ENCODE peak calls at places on chromosome 2, in five cellular contexts. One of them, this sample, is unnamed.

GRCh38 chr2:236333417-236334121 is 69.4 kb upstream of the ASB18 start:
- DNase-seq in NCI-H82: no peak
- DNase-seq in ascending aorta: no peak
- DNase-seq in GM13976: no peak
- DNase-seq in cardiac muscle cell: no peak
- DNase-seq in this sample: no peak

GRCh38 chr2:210445116-210445707 is 31.3 kb downstream of the LANCL1 start:
- DNase-seq in NCI-H82: peak
- DNase-seq in ascending aorta: no peak
- DNase-seq in GM13976: peak
- DNase-seq in cardiac muscle cell: peak
- DNase-seq in this sample: no peak

GRCh38 chr2:70104231-70105111 is 17.2 kb downstream of the PCBP1 start:
- DNase-seq in ascending aorta: no peak
- DNase-seq in NCI-H82: peak
- DNase-seq in GM13976: no peak
- DNase-seq in cardiac muscle cell: peak
- DNase-seq in this sample: no peak

GRCh38 chr2:31579996-31580320 is 780 bp downstream of the SRD5A2 start:
- DNase-seq in ascending aorta: no peak
- DNase-seq in GM13976: no peak
- DNase-seq in cardiac muscle cell: no peak
- DNase-seq in NCI-H82: no peak
- DNase-seq in this sample: no peak

GRCh38 chr2:186345745-186346144 is 140.3 kb upstream of the ZC3H15 start:
- DNase-seq in cardiac muscle cell: no peak
- DNase-seq in GM13976: no peak
- DNase-seq in NCI-H82: no peak
- DNase-seq in ascending aorta: no peak
- DNase-seq in this sample: no peak

GRCh38 chr2:67841711-67842110 is 221.1 kb downstream of the C1D start:
- DNase-seq in cardiac muscle cell: no peak
- DNase-seq in NCI-H82: no peak
- DNase-seq in GM13976: no peak
- DNase-seq in ascending aorta: no peak
- DNase-seq in this sample: no peak

GRCh38 chr2:15973446-15974202 is 33.3 kb downstream of the MYCN start:
- DNase-seq in cardiac muscle cell: no peak
- DNase-seq in GM13976: no peak
- DNase-seq in NCI-H82: no peak
- DNase-seq in ascending aorta: no peak
- DNase-seq in this sample: no peak

GRCh38 chr2:213016984-213017351 is 134.4 kb downstream of the IKZF2 start:
- DNase-seq in NCI-H82: no peak
- DNase-seq in GM13976: no peak
- DNase-seq in ascending aorta: no peak
- DNase-seq in cardiac muscle cell: peak
- DNase-seq in this sample: no peak

GRCh38 chr2:238883315-238884004 is 35.6 kb downstream of the TWIST2 start:
- DNase-seq in ascending aorta: no peak
- DNase-seq in cardiac muscle cell: peak
- DNase-seq in GM13976: no peak
- DNase-seq in NCI-H82: peak
- DNase-seq in this sample: no peak

GRCh38 chr2:241802421-241802749 is 6.6 kb upstream of the NEU4 start:
- DNase-seq in GM13976: peak
- DNase-seq in cardiac muscle cell: no peak
- DNase-seq in NCI-H82: no peak
- DNase-seq in ascending aorta: no peak
- DNase-seq in this sample: no peak

GRCh38 chr2:26299488-26300092 is 46.4 kb upstream of the SELENOI start:
- DNase-seq in GM13976: no peak
- DNase-seq in cardiac muscle cell: peak
- DNase-seq in NCI-H82: no peak
- DNase-seq in ascending aorta: no peak
- DNase-seq in this sample: no peak

GRCh38 chr2:15176604-15177003 is 384.5 kb downstream of the NBAS start:
- DNase-seq in NCI-H82: no peak
- DNase-seq in GM13976: no peak
- DNase-seq in ascending aorta: no peak
- DNase-seq in cardiac muscle cell: no peak
- DNase-seq in this sample: no peak

GRCh38 chr2:6506311-6507258 is 359.1 kb downstream of the CMPK2 start:
- DNase-seq in NCI-H82: no peak
- DNase-seq in GM13976: no peak
- DNase-seq in ascending aorta: no peak
- DNase-seq in cardiac muscle cell: no peak
- DNase-seq in this sample: no peak

GRCh38 chr2:54830546-54830945 is 107.1 kb downstream of the EML6 start:
- DNase-seq in cardiac muscle cell: peak
- DNase-seq in ascending aorta: no peak
- DNase-seq in NCI-H82: no peak
- DNase-seq in GM13976: no peak
- DNase-seq in this sample: no peak

GRCh38 chr2:234348081-234348480 is 148.8 kb downstream of the ARL4C start:
- DNase-seq in GM13976: no peak
- DNase-seq in ascending aorta: no peak
- DNase-seq in NCI-H82: no peak
- DNase-seq in cardiac muscle cell: no peak
- DNase-seq in this sample: no peak

GRCh38 chr2:23600336-23600735 is 215.4 kb downstream of the KLHL29 start:
- DNase-seq in cardiac muscle cell: peak
- DNase-seq in ascending aorta: no peak
- DNase-seq in NCI-H82: no peak
- DNase-seq in GM13976: no peak
- DNase-seq in this sample: no peak

GRCh38 chr2:239460780-239461179 is 60.0 kb upstream of the HDAC4 start:
- DNase-seq in GM13976: no peak
- DNase-seq in cardiac muscle cell: no peak
- DNase-seq in ascending aorta: no peak
- DNase-seq in NCI-H82: no peak
- DNase-seq in this sample: no peak

GRCh38 chr2:113895301-113895700 is 5.4 kb downstream of the ACTR3 start:
- DNase-seq in GM13976: no peak
- DNase-seq in ascending aorta: no peak
- DNase-seq in cardiac muscle cell: no peak
- DNase-seq in NCI-H82: peak
- DNase-seq in this sample: no peak

GRCh38 chr2:199160081-199160480 is 297.7 kb downstream of the SATB2 start:
- DNase-seq in ascending aorta: no peak
- DNase-seq in NCI-H82: no peak
- DNase-seq in GM13976: no peak
- DNase-seq in cardiac muscle cell: no peak
- DNase-seq in this sample: no peak

GRCh38 chr2:20914771-20915170 is 91.9 kb upstream of the LDAH start:
- DNase-seq in ascending aorta: no peak
- DNase-seq in cardiac muscle cell: no peak
- DNase-seq in NCI-H82: no peak
- DNase-seq in GM13976: no peak
- DNase-seq in this sample: no peak

GRCh38 chr2:181141676-181142075 is 161.3 kb downstream of the UBE2E3 start:
- DNase-seq in NCI-H82: no peak
- DNase-seq in cardiac muscle cell: no peak
- DNase-seq in GM13976: no peak
- DNase-seq in ascending aorta: no peak
- DNase-seq in this sample: no peak

GRCh38 chr2:218648473-218649100 is 10.8 kb downstream of the ZNF142 start:
- DNase-seq in ascending aorta: no peak
- DNase-seq in cardiac muscle cell: peak
- DNase-seq in GM13976: peak
- DNase-seq in NCI-H82: peak
- DNase-seq in this sample: no peak

GRCh38 chr2:234953116-234954031 is 1.6 kb downstream of the SH3BP4 start:
- DNase-seq in cardiac muscle cell: peak
- DNase-seq in GM13976: no peak
- DNase-seq in NCI-H82: peak
- DNase-seq in ascending aorta: no peak
- DNase-seq in this sample: no peak

GRCh38 chr2:159101755-159102489 is 133.5 kb downstream of the TANC1 start:
- DNase-seq in GM13976: no peak
- DNase-seq in ascending aorta: no peak
- DNase-seq in cardiac muscle cell: no peak
- DNase-seq in NCI-H82: no peak
- DNase-seq in this sample: no peak

GRCh38 chr2:121648206-121648605 is 1.1 kb downstream of the CLASP1 start:
- DNase-seq in NCI-H82: no peak
- DNase-seq in ascending aorta: no peak
- DNase-seq in GM13976: peak
- DNase-seq in cardiac muscle cell: peak
- DNase-seq in this sample: no peak

GRCh38 chr2:61029533-61029932 is 11.5 kb upstream of the PUS10 start:
- DNase-seq in NCI-H82: no peak
- DNase-seq in ascending aorta: no peak
- DNase-seq in GM13976: no peak
- DNase-seq in cardiac muscle cell: no peak
- DNase-seq in this sample: no peak

GRCh38 chr2:51722311-51722710 is 690.4 kb upstream of the NRXN1 start:
- DNase-seq in cardiac muscle cell: peak
- DNase-seq in ascending aorta: no peak
- DNase-seq in GM13976: no peak
- DNase-seq in NCI-H82: no peak
- DNase-seq in this sample: no peak

GRCh38 chr2:220586980-220587549 is 959.6 kb downstream of the SLC4A3 start:
- DNase-seq in GM13976: no peak
- DNase-seq in cardiac muscle cell: peak
- DNase-seq in NCI-H82: no peak
- DNase-seq in ascending aorta: no peak
- DNase-seq in this sample: no peak

GRCh38 chr2:212154392-212154791 is 384.2 kb downstream of the ERBB4 start:
- DNase-seq in GM13976: no peak
- DNase-seq in ascending aorta: no peak
- DNase-seq in NCI-H82: no peak
- DNase-seq in cardiac muscle cell: no peak
- DNase-seq in this sample: no peak

GRCh38 chr2:33216508-33217182 is 259.8 kb upstream of the RASGRP3 start:
- DNase-seq in ascending aorta: no peak
- DNase-seq in GM13976: no peak
- DNase-seq in NCI-H82: no peak
- DNase-seq in cardiac muscle cell: peak
- DNase-seq in this sample: no peak

GRCh38 chr2:7639476-7639875 is 722.3 kb downstream of the RNF144A start:
- DNase-seq in NCI-H82: no peak
- DNase-seq in GM13976: no peak
- DNase-seq in cardiac muscle cell: no peak
- DNase-seq in ascending aorta: no peak
- DNase-seq in this sample: no peak

GRCh38 chr2:144325086-144325485 is 194.8 kb downstream of the ZEB2 start:
- DNase-seq in NCI-H82: no peak
- DNase-seq in cardiac muscle cell: no peak
- DNase-seq in GM13976: peak
- DNase-seq in ascending aorta: no peak
- DNase-seq in this sample: no peak